ENCODE peak calls at places on chromosome 1, in four cellular contexts. F is H1, Z is SK-N-SH, E is HepG2. M is an unnamed sample.

GRCh38 chr1:29209173-29209572 is 21.6 kb downstream of the MECR start:
- DNase-seq in F (no peak), Z (no peak), E (no peak), M (no peak)

GRCh38 chr1:6454856-6455751 is 10.9 kb downstream of the TNFRSF25 start:
- DNase-seq in F (no peak), Z (peak), E (no peak), M (no peak)

GRCh38 chr1:43442756-43443155 is 11.0 kb downstream of the HYI start:
- DNase-seq in F (no peak), Z (no peak), E (no peak), M (no peak)

GRCh38 chr1:159675046-159675445 is 39.3 kb downstream of the CRP start:
- DNase-seq in F (no peak), Z (no peak), E (no peak), M (no peak)

GRCh38 chr1:40866408-40866788 is 4.2 kb upstream of the CITED4 start:
- DNase-seq in F (no peak), Z (no peak), E (peak), M (no peak)

GRCh38 chr1:111515291-111516007 is 12.0 kb upstream of the ADORA3 start:
- DNase-seq in F (no peak), Z (peak), E (no peak), M (no peak)

GRCh38 chr1:223129229-223129851 is 13.7 kb downstream of the TLR5 start:
- DNase-seq in F (no peak), Z (peak), E (peak), M (no peak)

GRCh38 chr1:208929575-208929974 is 653.9 kb upstream of the CAMK1G start:
- DNase-seq in F (no peak), Z (no peak), E (no peak), M (no peak)

GRCh38 chr1:97396463-97396862 is 524.4 kb downstream of the DPYD start:
- DNase-seq in F (no peak), Z (no peak), E (no peak), M (no peak)

GRCh38 chr1:225881081-225882007 is 836 bp downstream of the TMEM63A start:
- DNase-seq in F (no peak), Z (peak), E (peak), M (no peak)
- TF ChIP-seq TCF12 in F (no peak), Z (no peak), E (no peak), M (no peak)

DNA sequence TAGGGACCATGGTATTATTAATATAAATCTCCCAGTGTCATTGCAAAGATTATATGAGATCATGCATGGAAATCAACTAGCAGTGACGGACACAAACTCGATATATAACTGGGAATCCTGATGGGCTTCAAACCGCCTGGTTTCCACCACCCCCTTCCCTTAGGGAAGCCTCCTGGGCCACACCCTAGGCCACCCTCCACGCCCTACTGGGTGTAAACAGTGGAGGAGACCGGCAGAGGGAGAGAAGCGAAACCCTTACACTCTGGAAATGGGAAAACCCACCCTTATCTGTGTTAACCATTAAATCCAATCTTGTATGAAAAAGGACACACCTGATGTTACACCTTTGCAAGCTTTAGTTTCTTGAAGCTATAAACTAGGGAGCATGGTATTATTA is 591 bp upstream of the ZNHIT6 start:
- DNase-seq in F (no peak), Z (no peak), E (peak), M (no peak)
- TF ChIP-seq TCF12 in F (no peak), Z (no peak), E (no peak), M (no peak)

GRCh38 chr1:25707280-25708016 is 90.9 kb downstream of the MAN1C1 start:
- DNase-seq in F (no peak), Z (peak), E (no peak), M (no peak)
- TF ChIP-seq TCF12 in F (no peak), Z (peak), E (no peak), M (no peak)

GRCh38 chr1:226128487-226129075 is 58.0 kb downstream of the ACBD3 start:
- DNase-seq in F (no peak), Z (peak), E (peak), M (no peak)
- TF ChIP-seq TCF12 in F (no peak), Z (no peak), E (no peak), M (no peak)

GRCh38 chr1:59007820-59008598 is 224.2 kb upstream of the JUN start:
- DNase-seq in F (no peak), Z (no peak), E (no peak), M (no peak)

GRCh38 chr1:59006932-59007331 is 223.1 kb upstream of the JUN start:
- DNase-seq in F (no peak), Z (no peak), E (no peak), M (no peak)

GRCh38 chr1:59005491-59006308 is 221.9 kb upstream of the JUN start:
- DNase-seq in F (no peak), Z (no peak), E (no peak), M (no peak)

GRCh38 chr1:59007429-59007819 is 223.6 kb upstream of the JUN start:
- DNase-seq in F (no peak), Z (no peak), E (no peak), M (no peak)

GRCh38 chr1:59006309-59006698 is 222.5 kb upstream of the JUN start:
- DNase-seq in F (no peak), Z (no peak), E (no peak), M (no peak)
- TF ChIP-seq TCF12 in F (no peak), Z (no peak), E (no peak), M (no peak)

DNA sequence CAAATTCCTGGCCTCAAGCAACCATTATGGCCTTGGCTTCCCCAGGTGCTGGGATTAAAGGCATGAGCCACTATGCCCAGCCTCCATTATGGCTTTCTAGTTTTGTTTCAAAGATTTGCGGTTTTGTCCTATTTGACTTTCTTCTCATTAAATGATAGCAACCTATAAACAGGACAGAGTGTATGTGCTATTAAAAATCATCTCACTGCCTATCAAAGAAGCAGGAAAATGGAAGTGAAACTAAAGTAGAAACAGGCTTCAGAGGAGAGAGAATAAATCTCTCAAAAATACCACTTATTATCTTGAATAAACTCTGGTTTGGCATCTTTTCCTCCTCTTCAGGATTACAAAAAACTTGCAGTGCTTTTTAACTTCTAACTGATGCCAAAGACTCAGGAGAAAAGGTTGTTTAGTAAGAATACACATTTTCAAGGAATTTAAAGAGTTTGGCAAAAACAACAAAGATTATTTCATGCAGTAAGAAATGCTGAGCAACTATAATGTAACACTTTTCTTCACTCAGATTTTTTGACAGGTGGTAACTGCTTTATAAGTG is 28.7 kb downstream of the ACBD3 start:
- DNase-seq in F (no peak), Z (no peak), E (no peak), M (no peak)
- TF ChIP-seq TCF12 in F (no peak), Z (no peak), E (no peak), M (no peak)

GRCh38 chr1:11740258-11741192 is 4.6 kb downstream of the AGTRAP start:
- DNase-seq in F (no peak), Z (no peak), E (no peak), M (no peak)
- TF ChIP-seq TCF12 in F (no peak), Z (no peak), E (no peak), M (no peak)

M was measured in GM12878.